ENCODE peak calls at places on chromosomes 3 and 15, in eight cellular contexts. Z, O, N, S, M, K, L and T are unnamed samples.

GRCh38 chr3:72887378-72887722 is 496 bp upstream of the GXYLT2 start:
- DNase-seq in Z (no peak), O (no peak), N (no peak), S (no peak), M (no peak), K (no peak), L (no peak), T (no peak)

GRCh38 chr15:100115711-100116090 is 226.1 kb downstream of the ADAMTS17 start:
- DNase-seq in Z (peak; percentile 46), O (no peak), N (no peak), S (no peak), M (no peak), K (no peak), L (no peak), T (no peak)

GRCh38 chr15:64930778-64931240 is 19.1 kb downstream of the ANKDD1A start:
- DNase-seq in Z (no peak), O (no peak), N (no peak), S (no peak), M (no peak), K (peak; percentile 37), L (no peak), T (peak; percentile 70)

GRCh38 chr3:25652921-25653320 is 11.8 kb downstream of the TOP2B start:
- DNase-seq in Z (no peak), O (no peak), N (no peak), S (no peak), M (no peak), K (no peak), L (no peak), T (no peak)

GRCh38 chr3:37793889-37794591 is 67.6 kb upstream of the CTDSPL start:
- DNase-seq in Z (no peak), O (no peak), N (no peak), S (no peak), M (no peak), K (no peak), L (no peak), T (no peak)

GRCh38 chr3:188262913-188263683 is 109.1 kb downstream of the LPP start:
- DNase-seq in Z (peak; percentile 60), O (no peak), N (peak; percentile 84), S (no peak), M (no peak), K (no peak), L (no peak), T (no peak)

GRCh38 chr3:65732060-65732933 is 306.4 kb downstream of the MAGI1 start:
- DNase-seq in Z (no peak), O (peak; percentile 2), N (no peak), S (peak; percentile 34), M (no peak), K (no peak), L (peak; percentile 62), T (no peak)

GRCh38 chr3:62293051-62293780 is 80.1 kb downstream of the FEZF2 start:
- DNase-seq in Z (no peak), O (no peak), N (no peak), S (no peak), M (no peak), K (no peak), L (no peak), T (no peak)

GRCh38 chr3:197256836-197257444 is 41.5 kb downstream of the DLG1 start:
- DNase-seq in Z (no peak), O (peak; percentile 65), N (no peak), S (peak; percentile 25), M (no peak), K (no peak), L (peak; percentile 12), T (no peak)

GRCh38 chr3:129084501-129084900 is 23.9 kb downstream of the GP9 start:
- DNase-seq in Z (no peak), O (no peak), N (no peak), S (no peak), M (no peak), K (no peak), L (no peak), T (no peak)

GRCh38 chr15:72936691-72937679 is 115.3 kb upstream of the NEO1 start:
- DNase-seq in Z (no peak), O (no peak), N (no peak), S (no peak), M (no peak), K (no peak), L (no peak), T (peak; percentile 11)

GRCh38 chr3:132318451-132318850 is 1.2 kb downstream of the ACP3 start:
- DNase-seq in Z (no peak), O (no peak), N (no peak), S (no peak), M (no peak), K (no peak), L (no peak), T (no peak)
- TF ChIP-seq CTCF in Z (no peak), O (no peak), N (no peak), S (no peak), M (no peak), K (no peak), L (no peak), T (no peak)

GRCh38 chr3:58246148-58247051 is 8.8 kb downstream of the ABHD6 start:
- DNase-seq in Z (no peak), O (no peak), N (no peak), S (no peak), M (no peak), K (no peak), L (no peak), T (no peak)

GRCh38 chr3:58251653-58252052 is 14.1 kb downstream of the ABHD6 start:
- DNase-seq in Z (no peak), O (no peak), N (no peak), S (no peak), M (no peak), K (no peak), L (no peak), T (no peak)

GRCh38 chr3:58254144-58254543 is 16.6 kb downstream of the ABHD6 start:
- DNase-seq in Z (no peak), O (no peak), N (no peak), S (no peak), M (no peak), K (no peak), L (no peak), T (no peak)

GRCh38 chr3:58249358-58250092 is 11.9 kb downstream of the ABHD6 start:
- DNase-seq in Z (no peak), O (no peak), N (no peak), S (peak; percentile 16), M (no peak), K (no peak), L (no peak), T (no peak)

DNA sequence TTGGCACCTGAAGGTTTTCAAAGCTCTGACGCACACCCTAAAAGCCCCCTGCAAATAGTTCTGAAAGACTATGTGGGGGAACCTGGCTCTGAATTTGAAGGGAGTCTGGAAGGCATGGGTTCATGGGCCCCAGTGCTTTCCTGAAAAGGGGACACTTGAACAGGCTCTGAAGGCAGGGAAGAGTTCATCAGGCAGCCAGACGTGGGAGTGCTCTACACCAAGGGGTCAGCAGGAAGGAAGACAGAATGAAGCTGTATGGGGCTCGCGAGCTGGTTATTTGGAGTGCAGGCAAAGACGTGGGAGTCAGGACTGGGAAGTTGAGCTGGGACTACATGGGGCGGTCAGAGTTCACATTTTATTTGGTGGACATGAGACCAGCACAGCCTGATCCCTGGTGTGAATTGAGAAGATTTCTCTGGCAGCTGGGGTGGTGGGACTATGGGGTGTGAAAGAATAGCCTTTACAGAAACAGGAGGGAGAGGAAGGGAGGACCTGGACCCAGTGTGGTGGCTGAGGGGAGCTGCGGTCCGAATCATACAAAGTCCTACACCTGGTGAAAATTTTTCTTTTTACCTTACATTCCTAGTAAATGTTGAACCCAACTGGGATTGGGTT is 12.6 kb downstream of the ABHD6 start:
- DNase-seq in Z (no peak), O (no peak), N (no peak), S (peak; percentile 17), M (no peak), K (no peak), L (no peak), T (no peak)
- TF ChIP-seq CTCF in Z (no peak), O (no peak), N (no peak), S (no peak), M (no peak), K (no peak), L (no peak), T (no peak)

GRCh38 chr3:52270252-52270754 is 8.1 kb downstream of the WDR82 start:
- DNase-seq in Z (no peak), O (no peak), N (no peak), S (no peak), M (no peak), K (no peak), L (no peak), T (no peak)

GRCh38 chr3:52272831-52273230 is 5.6 kb downstream of the WDR82 start:
- DNase-seq in Z (no peak), O (no peak), N (no peak), S (no peak), M (no peak), K (no peak), L (no peak), T (no peak)

GRCh38 chr3:52262447-52262846 is 16.0 kb downstream of the WDR82 start:
- DNase-seq in Z (no peak), O (no peak), N (no peak), S (no peak), M (no peak), K (no peak), L (no peak), T (no peak)

GRCh38 chr3:52265387-52265786 is 13.1 kb downstream of the WDR82 start:
- DNase-seq in Z (no peak), O (no peak), N (no peak), S (no peak), M (no peak), K (no peak), L (no peak), T (no peak)

GRCh38 chr3:52268036-52268435 is 10.4 kb downstream of the WDR82 start:
- DNase-seq in Z (no peak), O (peak; percentile 70), N (no peak), S (no peak), M (peak; percentile 56), K (no peak), L (no peak), T (no peak)
- TF ChIP-seq CTCF in Z (no peak), O (no peak), N (no peak), S (no peak), M (no peak), K (no peak), L (no peak), T (no peak)

GRCh38 chr3:144636833-144637232 is 665.2 kb downstream of the DIPK2A start:
- DNase-seq in Z (no peak), O (no peak), N (no peak), S (peak; percentile 23), M (no peak), K (no peak), L (no peak), T (no peak)
- TF ChIP-seq CTCF in Z (no peak), O (no peak), N (no peak), S (peak; percentile 15), M (no peak), K (no peak), L (no peak), T (no peak)